ENCODE peak calls at places on chromosomes 2 and 18, in seven cellular contexts. B is neural progenitor cell, P is A549, U is colonic mucosa, A is upper lobe of right lung, C is IMR-90, V is right cardiac atrium. Y is an unnamed sample. For H3K4me1, the result is how much of the 10 kb centered on the place peaks cover.

GRCh38 chr2:112891333-112891950 is 19.5 kb upstream of the IL37 start:
- DNase-seq in P (no peak), C (no peak), U (peak), B (no peak), V (no peak), A (no peak), Y (no peak)

GRCh38 chr18:66603941-66604627 is at the start of gene CDH19:
- DNase-seq in U (no peak), A (no peak), B (no peak), V (peak), P (no peak), C (no peak), Y (no peak)

GRCh38 chr2:175926272-175926671 is 75.8 kb downstream of the LNPK start:
- DNase-seq in V (no peak), U (no peak), C (peak), B (no peak), A (no peak), P (no peak), Y (no peak)

GRCh38 chr2:42071762-42072161 is 23.9 kb downstream of the PKDCC start:
- DNase-seq in V (no peak), A (no peak), U (peak), C (no peak), B (no peak), P (no peak), Y (no peak)

GRCh38 chr2:131828164-131828561 is 300.5 kb downstream of the CCDC74A start:
- DNase-seq in U (no peak), C (no peak), P (no peak), B (no peak), A (peak), V (no peak), Y (no peak)

GRCh38 chr2:191650896-191651773 is 26.8 kb upstream of the NABP1 start:
- DNase-seq in A (no peak), C (peak), U (no peak), P (no peak), V (no peak), B (peak), Y (no peak)

GRCh38 chr18:2994603-2995432 is 18.1 kb downstream of the LPIN2 start:
- DNase-seq in A (no peak), B (no peak), U (no peak), P (no peak), V (peak), C (no peak), Y (peak)

GRCh38 chr18:58694720-58695468 is 23.6 kb downstream of the MALT1 start:
- DNase-seq in P (no peak), C (no peak), A (no peak), B (no peak), V (no peak), U (no peak), Y (no peak)

GRCh38 chr2:223590964-223591363 is 11.2 kb downstream of the SCG2 start:
- DNase-seq in A (no peak), V (no peak), C (peak), U (no peak), B (no peak), P (no peak), Y (no peak)

GRCh38 chr18:44548291-44549221 is 132.1 kb upstream of the SETBP1 start:
- DNase-seq in P (no peak), B (no peak), U (peak), A (no peak), C (no peak), V (peak), Y (no peak)

GRCh38 chr2:188199716-188200128 is 92.0 kb upstream of the GULP1 start:
- DNase-seq in V (no peak), P (peak), U (no peak), B (no peak), C (peak), A (no peak), Y (no peak)

GRCh38 chr2:145220496-145220895 is 700.6 kb upstream of the ZEB2 start:
- DNase-seq in U (no peak), A (no peak), B (no peak), V (no peak), C (no peak), P (no peak), Y (no peak)

GRCh38 chr2:53641290-53641689 is 126.3 kb upstream of the CHAC2 start:
- DNase-seq in U (no peak), A (no peak), V (no peak), C (no peak), B (peak), P (no peak), Y (no peak)
- H3K4me1 ChIP-seq in U (under half), A (under half), V (under half), C (under half), B (under half), P (under half), Y (under half)

GRCh38 chr2:8514748-8515389 is 167.0 kb upstream of the ID2 start:
- DNase-seq in C (no peak), U (no peak), V (no peak), B (no peak), P (no peak), A (no peak), Y (no peak)
- H3K27ac ChIP-seq in C (no peak), U (peak), V (peak), B (no peak), P (no peak), A (peak), Y (no peak)

GRCh38 chr2:8168007-8168717 is 513.7 kb upstream of the ID2 start:
- DNase-seq in A (no peak), C (no peak), P (no peak), U (no peak), V (no peak), B (no peak), Y (no peak)

GRCh38 chr2:8170954-8171353 is 510.9 kb upstream of the ID2 start:
- DNase-seq in C (no peak), A (no peak), V (no peak), U (no peak), B (no peak), P (no peak), Y (no peak)

GRCh38 chr2:8170552-8170951 is 511.3 kb upstream of the ID2 start:
- DNase-seq in A (no peak), C (no peak), P (no peak), U (no peak), B (no peak), V (no peak), Y (no peak)

GRCh38 chr2:8169443-8169842 is 512.4 kb upstream of the ID2 start:
- DNase-seq in B (no peak), V (no peak), U (no peak), A (no peak), P (no peak), C (peak), Y (no peak)

GRCh38 chr2:8168876-8169275 is 513.0 kb upstream of the ID2 start:
- DNase-seq in B (no peak), P (no peak), U (no peak), V (no peak), A (no peak), C (peak), Y (no peak)
- H3K4me3 ChIP-seq in B (no peak), P (no peak), U (no peak), V (no peak), A (no peak), C (no peak), Y (no peak)

DNA sequence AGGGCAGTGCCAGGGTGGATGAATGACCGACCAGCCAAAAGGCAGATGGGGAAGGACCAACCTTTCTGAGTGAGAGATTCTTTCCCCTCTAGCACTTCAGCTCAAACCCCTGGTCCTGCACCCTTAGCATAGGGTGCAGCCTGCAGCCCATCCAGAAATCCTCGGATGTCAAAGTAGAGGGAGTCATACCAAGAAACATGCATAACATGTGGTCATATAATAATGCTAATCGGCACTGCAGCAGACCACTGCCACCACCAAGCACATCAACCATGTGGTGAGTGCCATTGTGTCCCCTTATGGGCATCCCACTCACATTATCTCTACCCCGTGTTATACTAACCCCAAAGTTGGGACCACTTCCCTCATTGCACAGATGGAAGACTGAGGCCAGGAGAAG is 17.7 kb downstream of the ATOH8 start:
- DNase-seq in A (no peak), V (no peak), U (no peak), B (no peak), C (no peak), P (no peak), Y (no peak)
- H3K4me1 ChIP-seq in A (half or more), V (half or more), U (under half), B (under half), C (under half), P (half or more), Y (under half)

GRCh38 chr2:137944714-137945113 is 19.6 kb upstream of the HNMT start:
- DNase-seq in V (no peak), U (no peak), P (no peak), C (no peak), A (no peak), B (no peak), Y (no peak)

GRCh38 chr2:137945229-137945628 is 19.0 kb upstream of the HNMT start:
- DNase-seq in U (no peak), C (no peak), P (no peak), A (no peak), B (no peak), V (no peak), Y (no peak)

GRCh38 chr2:137947714-137948336 is 16.4 kb upstream of the HNMT start:
- DNase-seq in U (peak), A (peak), B (peak), V (peak), C (peak), P (peak), Y (no peak)

GRCh38 chr2:137947032-137947713 is 17.1 kb upstream of the HNMT start:
- DNase-seq in P (no peak), A (no peak), B (no peak), C (no peak), U (no peak), V (no peak), Y (no peak)

GRCh38 chr2:137946227-137946626 is 18.0 kb upstream of the HNMT start:
- DNase-seq in V (no peak), B (no peak), A (no peak), P (no peak), C (no peak), U (no peak), Y (no peak)
- H3K27ac ChIP-seq in V (no peak), B (no peak), A (no peak), P (no peak), C (no peak), U (peak), Y (no peak)

DNA sequence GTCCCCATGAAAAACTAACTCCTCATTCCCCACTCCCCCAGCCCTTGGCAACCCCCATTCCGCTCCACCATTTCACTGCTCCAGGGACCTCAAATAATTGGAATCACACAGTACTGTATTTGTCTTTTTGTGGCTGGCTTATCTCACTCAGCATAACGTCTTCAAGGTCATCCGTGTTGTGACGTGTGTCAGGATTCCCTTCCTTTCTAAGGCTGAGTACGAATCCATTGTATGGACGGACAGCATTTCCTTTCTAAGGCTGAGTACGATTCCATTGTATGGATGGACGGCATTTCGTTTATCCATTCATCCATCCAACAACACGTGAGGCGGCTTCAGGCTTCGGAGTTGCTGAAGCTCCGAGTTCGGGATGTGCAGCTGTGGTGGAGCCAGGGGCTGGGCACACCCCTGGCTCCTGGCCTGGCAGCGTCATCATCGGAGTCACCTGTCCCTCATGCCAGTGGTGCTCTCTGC is 1.2 kb upstream of the ASB1 start:
- DNase-seq in U (peak), V (no peak), C (no peak), P (no peak), A (no peak), B (no peak), Y (no peak)
- H3K4me3 ChIP-seq in U (peak), V (no peak), C (no peak), P (peak), A (peak), B (peak), Y (no peak)

GRCh38 chr2:25315316-25315680 is 26.4 kb downstream of the DNMT3A start:
- DNase-seq in V (no peak), C (no peak), B (no peak), U (no peak), P (no peak), A (no peak), Y (no peak)
- H3K4me1 ChIP-seq in V (under half), C (under half), B (under half), U (under half), P (under half), A (under half), Y (half or more)

GRCh38 chr2:37775908-37776250 is 104.4 kb upstream of the CDC42EP3 start:
- DNase-seq in C (peak), P (no peak), V (no peak), U (no peak), B (no peak), A (no peak), Y (no peak)

GRCh38 chr2:37773354-37773753 is 101.9 kb upstream of the CDC42EP3 start:
- DNase-seq in C (no peak), A (no peak), U (no peak), B (no peak), P (no peak), V (no peak), Y (no peak)

GRCh38 chr2:37776487-37776886 is 105.0 kb upstream of the CDC42EP3 start:
- DNase-seq in B (no peak), P (peak), U (no peak), C (peak), V (no peak), A (no peak), Y (no peak)

GRCh38 chr2:37771600-37772088 is 100.2 kb upstream of the CDC42EP3 start:
- DNase-seq in P (no peak), A (no peak), U (no peak), V (no peak), C (peak), B (no peak), Y (no peak)

DNA sequence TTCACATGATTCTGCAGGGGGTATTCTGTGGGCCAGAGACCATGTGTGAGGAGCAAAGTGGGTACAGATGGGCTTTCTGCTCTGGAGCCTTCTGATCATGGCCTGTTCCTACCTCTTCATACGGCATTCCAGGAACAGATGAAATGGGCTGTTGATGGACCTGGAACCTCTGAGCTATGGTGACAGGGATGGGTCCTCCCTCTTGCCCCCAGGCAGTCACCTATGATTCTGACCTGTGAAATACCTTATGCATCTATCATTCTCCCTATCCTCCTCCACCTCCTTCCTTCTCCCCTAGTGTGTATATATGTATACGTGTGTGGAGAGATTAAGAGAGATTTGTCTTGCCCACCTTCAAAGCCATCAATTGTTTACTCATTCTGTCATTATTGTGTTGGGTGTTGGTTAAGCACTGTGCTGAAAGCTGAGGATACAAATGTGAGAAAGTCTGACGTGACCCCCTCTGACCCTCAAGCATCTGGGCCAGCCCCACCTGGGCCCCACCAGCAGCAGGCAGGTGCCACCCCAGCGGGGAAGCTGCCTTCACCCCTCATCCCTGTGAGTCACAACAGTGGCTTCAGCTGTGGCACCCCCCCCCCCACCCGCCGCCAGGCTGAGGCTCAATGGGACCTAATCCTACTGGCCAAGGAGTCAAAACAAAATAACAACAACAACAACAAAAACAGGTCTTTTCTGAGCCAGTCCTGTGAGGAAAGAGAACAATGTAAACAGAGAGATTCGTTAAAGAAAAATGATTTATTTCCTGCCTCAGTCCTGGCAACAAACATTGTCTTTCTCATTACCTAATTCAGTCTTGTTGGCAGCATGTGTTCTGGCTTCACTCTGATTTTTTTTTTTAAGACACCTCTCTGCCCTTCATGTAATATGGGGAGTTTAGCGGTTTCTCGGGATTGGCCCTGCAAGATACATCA is 103.8 kb upstream of the CDC42EP3 start:
- DNase-seq in B (no peak), P (no peak), U (no peak), A (no peak), C (no peak), V (no peak), Y (no peak)
- H3K27ac ChIP-seq in B (no peak), P (peak), U (no peak), A (peak), C (peak), V (no peak), Y (no peak)

GRCh38 chr2:33104052-33104623 is 157.4 kb downstream of the LTBP1 start:
- DNase-seq in C (peak), P (no peak), A (no peak), V (no peak), B (no peak), U (no peak), Y (no peak)
- H3K4me3 ChIP-seq in C (no peak), P (no peak), A (no peak), V (no peak), B (no peak), U (no peak), Y (no peak)

DNA sequence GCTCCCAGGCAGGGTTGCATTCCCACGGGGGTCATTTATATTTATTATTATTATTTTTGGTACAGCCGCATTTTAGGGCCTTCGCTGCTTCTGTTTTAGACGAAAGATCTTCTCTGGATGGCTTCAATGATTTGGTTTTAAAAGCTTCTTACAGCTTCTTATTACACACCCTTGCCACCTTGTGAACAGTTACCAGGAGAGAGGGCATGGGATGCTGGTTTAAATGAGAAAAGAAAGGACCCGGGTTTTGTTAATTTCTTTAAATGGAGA is 1.7 kb downstream of the SH3RF3 start:
- DNase-seq in C (no peak), P (no peak), U (no peak), V (no peak), B (no peak), A (no peak), Y (no peak)
- H3K4me1 ChIP-seq in C (under half), P (under half), U (under half), V (under half), B (under half), A (under half), Y (under half)

Y was measured in CD8-positive, alpha-beta T cell.